ENCODE peak calls at places on chromosomes 11 and 22, in six cellular contexts. One of them, this sample, is unnamed.

GRCh38 chr11:77557553-77557952 is 32.2 kb upstream of the AQP11 start:
- DNase-seq in H1: peak; percentile 19
- DNase-seq in vagina: no peak
- DNase-seq in A549: no peak
- DNase-seq in transverse colon: no peak
- DNase-seq in HepG2: peak; percentile 33
- DNase-seq in this sample: peak; percentile 24

GRCh38 chr11:1401656-1402221 is 12.0 kb downstream of the BRSK2 start:
- DNase-seq in H1: no peak
- DNase-seq in vagina: no peak
- DNase-seq in A549: no peak
- DNase-seq in transverse colon: peak; percentile 59
- DNase-seq in HepG2: peak; percentile 30
- DNase-seq in this sample: peak; percentile 81

GRCh38 chr11:132655187-132655855 is 877.0 kb downstream of the OPCML start:
- DNase-seq in H1: no peak
- DNase-seq in vagina: no peak
- DNase-seq in A549: no peak
- DNase-seq in transverse colon: no peak
- DNase-seq in HepG2: no peak
- DNase-seq in this sample: no peak

GRCh38 chr22:27115816-27116256 is 458.4 kb downstream of the MIAT start:
- DNase-seq in H1: no peak
- DNase-seq in vagina: no peak
- DNase-seq in A549: peak; percentile 60
- DNase-seq in transverse colon: no peak
- DNase-seq in HepG2: peak; percentile 77
- DNase-seq in this sample: peak; percentile 84

GRCh38 chr22:35275580-35275979 is 18.3 kb downstream of the HMGXB4 start:
- DNase-seq in H1: no peak
- DNase-seq in vagina: no peak
- DNase-seq in A549: no peak
- DNase-seq in transverse colon: no peak
- DNase-seq in HepG2: no peak
- DNase-seq in this sample: no peak

GRCh38 chr11:68338041-68338800 is 25.8 kb downstream of the LRP5 start:
- DNase-seq in H1: no peak
- DNase-seq in vagina: no peak
- DNase-seq in A549: no peak
- DNase-seq in transverse colon: no peak
- DNase-seq in HepG2: no peak
- DNase-seq in this sample: no peak

GRCh38 chr11:83118814-83119213 is 38.1 kb upstream of the PCF11 start:
- DNase-seq in H1: no peak
- DNase-seq in vagina: no peak
- DNase-seq in A549: no peak
- DNase-seq in transverse colon: no peak
- DNase-seq in HepG2: no peak
- DNase-seq in this sample: no peak

GRCh38 chr22:31211862-31212730 is at the start of gene LIMK2:
- DNase-seq in H1: peak; percentile 83
- DNase-seq in vagina: no peak
- DNase-seq in A549: peak; percentile 78
- DNase-seq in transverse colon: peak; percentile 99
- DNase-seq in HepG2: peak; percentile 83
- DNase-seq in this sample: peak; percentile 96

GRCh38 chr11:130839950-130840666 is 76.2 kb downstream of the SNX19 start:
- DNase-seq in H1: no peak
- DNase-seq in vagina: no peak
- DNase-seq in A549: no peak
- DNase-seq in transverse colon: no peak
- DNase-seq in HepG2: no peak
- DNase-seq in this sample: no peak

GRCh38 chr11:45638051-45638450 is 27.4 kb downstream of the CHST1 start:
- DNase-seq in H1: no peak
- DNase-seq in vagina: no peak
- DNase-seq in A549: no peak
- DNase-seq in transverse colon: no peak
- DNase-seq in HepG2: no peak
- DNase-seq in this sample: no peak

GRCh38 chr22:23781533-23781932 is 5.2 kb upstream of the SMARCB1 start:
- DNase-seq in H1: no peak
- DNase-seq in vagina: no peak
- DNase-seq in A549: peak; percentile 37
- DNase-seq in transverse colon: no peak
- DNase-seq in HepG2: no peak
- DNase-seq in this sample: no peak

GRCh38 chr11:31826530-31827438 is 15.7 kb upstream of the PAX6 start:
- DNase-seq in H1: no peak
- DNase-seq in vagina: no peak
- DNase-seq in A549: no peak
- DNase-seq in transverse colon: no peak
- DNase-seq in HepG2: no peak
- DNase-seq in this sample: no peak

GRCh38 chr11:76944225-76944624 is 83.5 kb downstream of the ACER3 start:
- DNase-seq in H1: no peak
- DNase-seq in vagina: no peak
- DNase-seq in A549: no peak
- DNase-seq in transverse colon: no peak
- DNase-seq in HepG2: no peak
- DNase-seq in this sample: no peak

GRCh38 chr22:43550024-43550620 is 138.3 kb downstream of the MPPED1 start:
- DNase-seq in H1: no peak
- DNase-seq in vagina: no peak
- DNase-seq in A549: no peak
- DNase-seq in transverse colon: no peak
- DNase-seq in HepG2: no peak
- DNase-seq in this sample: no peak

GRCh38 chr11:29018631-29019030 is 910.4 kb downstream of the METTL15 start:
- DNase-seq in H1: no peak
- DNase-seq in vagina: no peak
- DNase-seq in A549: peak; percentile 49
- DNase-seq in transverse colon: no peak
- DNase-seq in HepG2: no peak
- DNase-seq in this sample: no peak

GRCh38 chr22:40233886-40234285 is 56.2 kb downstream of the TNRC6B start:
- DNase-seq in H1: no peak
- DNase-seq in vagina: no peak
- DNase-seq in A549: no peak
- DNase-seq in transverse colon: no peak
- DNase-seq in HepG2: no peak
- DNase-seq in this sample: no peak

GRCh38 chr11:78414321-78415051 is 3.1 kb downstream of the GAB2 start:
- DNase-seq in H1: no peak
- DNase-seq in vagina: no peak
- DNase-seq in A549: peak; percentile 44
- DNase-seq in transverse colon: no peak
- DNase-seq in HepG2: no peak
- DNase-seq in this sample: no peak

GRCh38 chr11:115462757-115463156 is 41.5 kb downstream of the CADM1 start:
- DNase-seq in H1: no peak
- DNase-seq in vagina: no peak
- DNase-seq in A549: no peak
- DNase-seq in transverse colon: no peak
- DNase-seq in HepG2: no peak
- DNase-seq in this sample: no peak

GRCh38 chr11:80320226-80320625 is 879.4 kb upstream of the TENM4 start:
- DNase-seq in H1: no peak
- DNase-seq in vagina: no peak
- DNase-seq in A549: no peak
- DNase-seq in transverse colon: no peak
- DNase-seq in HepG2: no peak
- DNase-seq in this sample: no peak

DNA sequence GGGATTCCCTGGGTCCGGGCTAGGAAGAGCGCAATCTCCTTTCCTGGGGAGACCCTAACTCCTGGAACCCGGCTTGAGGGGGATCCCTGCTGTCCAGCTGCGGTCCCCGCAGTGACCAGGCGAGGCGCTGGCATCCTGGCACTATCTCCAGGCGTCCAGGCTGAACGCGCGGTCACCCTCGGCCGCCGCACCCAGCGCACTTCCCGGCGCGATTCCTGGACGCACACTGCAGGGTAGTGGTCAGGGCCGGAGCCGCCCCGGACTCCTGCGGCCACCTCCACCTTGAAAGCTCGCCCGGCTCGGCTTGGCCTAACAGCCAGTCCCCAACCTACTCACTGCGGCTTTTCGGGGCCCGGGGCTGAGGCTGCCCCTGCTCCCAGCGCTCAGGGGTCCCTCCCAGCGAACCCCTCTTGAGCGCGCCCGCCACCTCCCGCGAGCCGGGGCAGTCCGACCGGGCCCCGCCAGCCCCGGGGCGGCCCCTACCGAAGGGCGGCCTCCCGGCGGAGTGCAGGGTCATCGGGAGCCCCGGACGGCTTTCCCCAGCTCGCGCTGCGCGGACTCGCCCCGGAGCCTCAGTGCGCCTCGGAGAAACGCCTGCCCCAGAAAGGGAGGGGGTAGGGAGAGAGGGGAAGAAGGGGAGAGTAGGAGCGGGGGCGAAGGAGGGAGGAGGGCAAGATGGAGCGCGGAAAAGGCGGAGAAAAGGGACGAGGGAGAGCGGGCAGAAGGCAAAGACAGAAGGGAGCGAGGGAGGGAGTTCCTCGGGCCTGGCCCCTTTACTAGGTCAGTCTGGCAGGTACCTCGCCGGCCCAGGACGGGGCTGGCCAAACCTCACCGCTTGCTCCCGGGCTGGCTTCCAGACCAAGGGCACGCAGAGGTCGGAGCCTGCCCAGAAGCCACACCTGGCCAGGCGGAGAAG is 1.0 kb downstream of the POU2AF3 start:
- DNase-seq in H1: no peak
- DNase-seq in vagina: no peak
- DNase-seq in A549: peak; percentile 58
- DNase-seq in transverse colon: peak; percentile 73
- DNase-seq in HepG2: peak; percentile 46
- DNase-seq in this sample: peak; percentile 78
- TF ChIP-seq POLR2A in H1: no peak
- TF ChIP-seq POLR2A in vagina: no peak
- TF ChIP-seq POLR2A in A549: peak; percentile 25
- TF ChIP-seq POLR2A in transverse colon: peak; percentile 67
- TF ChIP-seq POLR2A in HepG2: peak; percentile 66
- TF ChIP-seq POLR2A in this sample: peak; percentile 42

DNA sequence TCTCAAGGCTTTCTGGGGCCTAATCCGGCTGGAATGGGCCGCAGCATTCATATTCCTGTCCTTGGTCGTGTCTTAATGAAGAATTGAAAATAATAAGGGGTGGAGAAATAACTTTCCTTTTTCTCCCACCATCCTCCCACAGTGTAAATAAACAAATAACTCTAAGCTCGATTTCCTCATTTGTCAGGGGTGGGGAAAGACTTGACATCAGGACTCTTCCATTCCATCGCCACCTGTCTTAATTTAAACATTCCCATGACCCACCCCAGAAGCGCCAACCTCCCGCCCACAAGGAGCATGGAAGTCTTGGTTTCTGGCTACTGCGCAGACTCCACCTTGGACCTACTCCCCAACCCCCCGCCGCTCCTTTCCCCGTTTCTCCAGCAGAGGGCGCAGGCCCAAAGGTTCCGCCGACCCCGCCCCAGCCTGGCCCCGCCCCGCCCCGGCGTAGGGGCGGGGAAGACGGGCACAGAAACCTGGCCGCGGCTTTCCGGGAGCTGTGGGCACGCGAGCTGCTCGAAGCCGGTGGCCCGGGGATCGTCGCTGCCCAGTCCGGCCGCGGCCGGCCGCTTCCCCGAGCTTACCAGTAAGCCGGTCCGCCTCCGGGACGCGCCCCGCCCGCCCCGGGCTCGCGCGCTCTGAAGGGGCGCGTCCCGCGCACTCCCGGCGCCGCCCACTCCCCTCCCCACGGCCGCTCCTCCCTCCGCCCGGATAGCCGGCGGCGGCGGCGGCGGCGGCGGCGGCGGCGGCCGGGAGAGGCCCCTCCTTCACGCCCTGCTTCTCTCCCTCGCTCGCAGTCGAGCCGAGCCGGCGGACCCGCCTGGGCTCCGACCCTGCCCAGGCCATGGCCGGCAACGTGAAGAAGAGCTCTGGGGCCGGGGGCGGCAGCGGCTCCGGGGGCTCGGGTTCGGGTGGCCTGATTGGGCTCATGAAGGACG is at the start of gene CBL:
- DNase-seq in H1: peak; percentile 75
- DNase-seq in vagina: no peak
- DNase-seq in A549: peak; percentile 91
- DNase-seq in transverse colon: peak; percentile 99
- DNase-seq in HepG2: peak; percentile 80
- DNase-seq in this sample: peak; percentile 95
- H3K9me3 ChIP-seq in H1: no peaks in the 10 kb centered on the region
- H3K9me3 ChIP-seq in vagina: no peaks in the 10 kb centered on the region
- H3K9me3 ChIP-seq in A549: no peaks in the 10 kb centered on the region
- H3K9me3 ChIP-seq in transverse colon: no peaks in the 10 kb centered on the region
- H3K9me3 ChIP-seq in HepG2: no peaks in the 10 kb centered on the region
- H3K9me3 ChIP-seq in this sample: no peaks in the 10 kb centered on the region

GRCh38 chr11:46917109-46918086 is 952 bp downstream of the LRP4 start:
- DNase-seq in H1: no peak
- DNase-seq in vagina: no peak
- DNase-seq in A549: peak; percentile 48
- DNase-seq in transverse colon: peak; percentile 14
- DNase-seq in HepG2: peak; percentile 54
- DNase-seq in this sample: no peak

GRCh38 chr11:46916251-46916650 is 2.1 kb downstream of the LRP4 start:
- DNase-seq in H1: no peak
- DNase-seq in vagina: no peak
- DNase-seq in A549: no peak
- DNase-seq in transverse colon: no peak
- DNase-seq in HepG2: no peak
- DNase-seq in this sample: no peak

GRCh38 chr11:46914910-46915309 is 3.4 kb downstream of the LRP4 start:
- DNase-seq in H1: no peak
- DNase-seq in vagina: no peak
- DNase-seq in A549: no peak
- DNase-seq in transverse colon: no peak
- DNase-seq in HepG2: no peak
- DNase-seq in this sample: no peak

GRCh38 chr11:46918087-46918751 is at the start of gene LRP4:
- DNase-seq in H1: no peak
- DNase-seq in vagina: no peak
- DNase-seq in A549: peak; percentile 70
- DNase-seq in transverse colon: peak; percentile 69
- DNase-seq in HepG2: no peak
- DNase-seq in this sample: peak; percentile 62

DNA sequence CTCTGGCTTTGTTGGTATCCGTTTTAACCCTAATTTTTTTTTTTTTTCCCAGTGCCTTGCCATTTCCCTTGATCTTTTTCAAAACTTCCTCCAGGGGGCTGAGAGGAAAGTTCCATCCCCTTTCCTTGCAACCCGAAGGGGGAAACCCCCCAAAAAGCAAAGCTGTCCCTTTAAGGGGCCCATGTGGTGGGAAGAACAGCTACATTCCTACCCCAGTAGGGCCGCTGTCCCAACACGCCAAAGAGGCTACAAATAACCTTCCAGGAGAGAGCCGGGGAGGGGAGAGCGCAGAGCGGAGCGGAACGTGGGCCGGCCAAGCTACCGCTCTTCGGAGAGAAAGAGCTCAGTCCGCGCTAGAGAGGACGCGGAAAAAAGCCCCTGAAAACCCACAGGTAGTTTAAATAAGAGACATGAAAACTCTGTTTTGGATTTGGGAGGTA is 1.7 kb downstream of the LRP4 start:
- DNase-seq in H1: no peak
- DNase-seq in vagina: no peak
- DNase-seq in A549: peak; percentile 94
- DNase-seq in transverse colon: peak; percentile 62
- DNase-seq in HepG2: peak; percentile 55
- DNase-seq in this sample: peak; percentile 58
- H3K4me3 ChIP-seq in H1: peak overlapping the region; percentile 60
- H3K4me3 ChIP-seq in vagina: peak overlapping the region; percentile 74
- H3K4me3 ChIP-seq in A549: peak overlapping the region; percentile 55
- H3K4me3 ChIP-seq in transverse colon: peak overlapping the region; percentile 63
- H3K4me3 ChIP-seq in HepG2: peak overlapping the region; percentile 68
- H3K4me3 ChIP-seq in this sample: peak overlapping the region; percentile 57

GRCh38 chr11:109971184-109971523 is 122.0 kb upstream of the ZC3H12C start:
- DNase-seq in H1: no peak
- DNase-seq in vagina: no peak
- DNase-seq in A549: no peak
- DNase-seq in transverse colon: no peak
- DNase-seq in HepG2: no peak
- DNase-seq in this sample: no peak
- TF ChIP-seq POLR2A in H1: no peak
- TF ChIP-seq POLR2A in vagina: no peak
- TF ChIP-seq POLR2A in A549: no peak
- TF ChIP-seq POLR2A in transverse colon: no peak
- TF ChIP-seq POLR2A in HepG2: no peak
- TF ChIP-seq POLR2A in this sample: no peak

This sample was measured in body of pancreas.